ENCODE peak calls at places on chromosomes 6 and 20, in five cellular contexts. P, I, D, X and T are unnamed samples. For H3K9me3, the result is how much of the 10 kb centered on the place peaks cover.

GRCh38 chr6:6699741-6700367 is 111.3 kb downstream of the LY86 start:
- DNase-seq in P (peak), I (peak), X (peak), D (peak), T (peak)

GRCh38 chr6:46098678-46099077 is 31.1 kb upstream of the ENPP4 start:
- DNase-seq in X (no peak), P (no peak), D (no peak), I (peak), T (peak)

GRCh38 chr6:14211596-14211961 is 94.0 kb downstream of the CD83 start:
- DNase-seq in X (peak), I (peak), D (peak), P (no peak), T (peak)

GRCh38 chr20:49964964-49965780 is 17.6 kb upstream of the SNAI1 start:
- DNase-seq in D (peak), P (no peak), X (peak), I (no peak), T (no peak)

GRCh38 chr6:43716099-43716498 is 28.5 kb upstream of the MRPS18A start:
- DNase-seq in D (no peak), I (peak), P (no peak), X (peak), T (no peak)

GRCh38 chr6:14903176-14904088 is 342.4 kb upstream of the JARID2 start:
- DNase-seq in X (no peak), P (no peak), D (no peak), I (no peak), T (no peak)

GRCh38 chr6:16345449-16346330 is 107.3 kb downstream of the GMPR start:
- DNase-seq in D (peak), I (no peak), X (no peak), P (no peak), T (no peak)

GRCh38 chr20:35248641-35249475 is 22.4 kb downstream of the MMP24 start:
- DNase-seq in I (no peak), X (no peak), P (no peak), D (no peak), T (no peak)

GRCh38 chr6:21999012-21999528 is 297.8 kb downstream of the PRL start:
- DNase-seq in D (peak), P (no peak), X (no peak), I (no peak), T (peak)

GRCh38 chr6:36340671-36341454 is 4.2 kb upstream of the BNIP5 start:
- DNase-seq in D (peak), I (peak), P (peak), X (peak), T (peak)

GRCh38 chr20:53028337-53029007 is 56.3 kb downstream of the TSHZ2 start:
- DNase-seq in D (peak), P (no peak), I (no peak), X (no peak), T (no peak)

GRCh38 chr6:26202201-26202611 is 115.0 kb downstream of the HFE start:
- DNase-seq in P (no peak), I (no peak), X (no peak), D (no peak), T (no peak)

GRCh38 chr6:165886169-165886568 is 223.1 kb upstream of the PDE10A start:
- DNase-seq in P (no peak), D (no peak), X (no peak), I (no peak), T (no peak)

GRCh38 chr6:126016591-126016990 is 30.3 kb downstream of the TRMT11 start:
- DNase-seq in P (no peak), D (no peak), I (no peak), X (no peak), T (no peak)

GRCh38 chr6:10743514-10743913 is 4.1 kb upstream of the TMEM14B start:
- DNase-seq in X (no peak), P (no peak), I (no peak), D (no peak), T (no peak)

GRCh38 chr6:22071655-22072054 is 225.2 kb downstream of the PRL start:
- DNase-seq in P (no peak), I (peak), D (peak), X (peak), T (no peak)

GRCh38 chr6:6002809-6003333 is 3.9 kb downstream of the NRN1 start:
- DNase-seq in D (no peak), I (no peak), X (no peak), P (no peak), T (no peak)

GRCh38 chr20:47432251-47433210 is 69.2 kb upstream of the NCOA3 start:
- DNase-seq in P (no peak), X (no peak), I (no peak), D (peak), T (no peak)

GRCh38 chr6:134351615-134352474 is 33.9 kb upstream of the SGK1 start:
- DNase-seq in I (no peak), D (no peak), X (no peak), P (no peak), T (no peak)

GRCh38 chr20:45985573-45985972 is 13.6 kb upstream of the ZNF335 start:
- DNase-seq in D (peak), X (no peak), P (no peak), I (no peak), T (no peak)

GRCh38 chr20:37486186-37486999 is 34.7 kb upstream of the NNAT start:
- DNase-seq in I (no peak), X (no peak), D (no peak), P (no peak), T (no peak)

GRCh38 chr20:1810926-1811620 is 84.1 kb upstream of the SIRPA start:
- DNase-seq in I (peak), X (peak), P (no peak), D (peak), T (no peak)

GRCh38 chr6:160030103-160030502 is 61.2 kb downstream of the IGF2R start:
- DNase-seq in P (peak), X (peak), D (peak), I (peak), T (peak)

GRCh38 chr6:132365319-132365907 is 35.9 kb downstream of the MOXD1 start:
- DNase-seq in D (no peak), P (no peak), I (no peak), X (no peak), T (no peak)

GRCh38 chr20:51175724-51176123 is 152.8 kb upstream of the KCNG1 start:
- DNase-seq in D (no peak), X (no peak), I (no peak), P (no peak), T (no peak)

GRCh38 chr6:44235269-44235668 is 11.6 kb upstream of the HSP90AB1 start:
- DNase-seq in D (no peak), I (no peak), X (no peak), P (no peak), T (no peak)

GRCh38 chr6:8219352-8219943 is 117.1 kb upstream of the EEF1E1 start:
- DNase-seq in X (no peak), D (peak), P (no peak), I (no peak), T (peak)

GRCh38 chr20:21767739-21768223 is 62.3 kb downstream of the PAX1 start:
- DNase-seq in X (no peak), P (no peak), I (no peak), D (no peak), T (no peak)

GRCh38 chr6:43910638-43911353 is 140.8 kb downstream of the VEGFA start:
- DNase-seq in D (peak), X (no peak), P (no peak), I (no peak), T (no peak)

GRCh38 chr20:35956616-35957015 is 2.3 kb upstream of the SCAND1 start:
- DNase-seq in X (no peak), I (no peak), D (no peak), P (no peak), T (no peak)

GRCh38 chr6:144346719-144347446 is 61.7 kb downstream of the UTRN start:
- DNase-seq in D (peak), X (no peak), P (no peak), I (no peak), T (peak)

GRCh38 chr6:47197672-47198640 is 111.7 kb downstream of the TNFRSF21 start:
- DNase-seq in P (no peak), D (no peak), X (no peak), I (no peak), T (no peak)

GRCh38 chr6:163652328-163652727 is 237.8 kb downstream of the QKI start:
- DNase-seq in D (no peak), P (no peak), I (no peak), X (no peak), T (no peak)

GRCh38 chr20:34190679-34191090 is 50.5 kb upstream of the ASIP start:
- DNase-seq in X (peak), P (peak), D (peak), I (peak), T (peak)

GRCh38 chr20:21251278-21251677 is 51.9 kb upstream of the XRN2 start:
- DNase-seq in P (no peak), X (no peak), I (no peak), D (no peak), T (no peak)

GRCh38 chr6:34587325-34587724 is 31.2 kb upstream of the SPDEF start:
- DNase-seq in X (no peak), I (no peak), P (no peak), D (no peak), T (no peak)
- H3K27ac ChIP-seq in X (no peak), I (no peak), P (no peak), D (no peak), T (no peak)

DNA sequence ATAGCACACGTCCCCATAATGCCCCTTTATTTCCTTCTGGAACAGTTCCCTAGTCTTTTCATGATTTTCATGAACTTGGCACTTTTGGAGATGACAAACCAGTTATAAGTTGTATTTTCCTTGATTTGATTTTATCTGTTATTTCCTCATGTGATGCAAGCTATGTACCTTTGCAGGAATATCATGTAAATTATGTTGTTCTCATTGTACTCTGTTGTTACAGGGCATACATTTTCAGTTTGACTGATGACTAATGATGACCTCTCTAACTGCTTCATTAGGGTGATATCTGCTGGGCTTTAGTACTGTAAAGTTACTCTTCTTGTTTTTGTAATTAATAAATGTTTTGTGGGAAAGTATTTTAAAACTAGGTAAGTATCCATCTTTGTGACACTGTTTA is 147.3 kb downstream of the ZFAND3 start:
- DNase-seq in D (peak), P (no peak), I (no peak), X (no peak), T (no peak)
- H3K9me3 ChIP-seq in D (under half), P (under half), I (under half), X (under half), T (under half)

DNA sequence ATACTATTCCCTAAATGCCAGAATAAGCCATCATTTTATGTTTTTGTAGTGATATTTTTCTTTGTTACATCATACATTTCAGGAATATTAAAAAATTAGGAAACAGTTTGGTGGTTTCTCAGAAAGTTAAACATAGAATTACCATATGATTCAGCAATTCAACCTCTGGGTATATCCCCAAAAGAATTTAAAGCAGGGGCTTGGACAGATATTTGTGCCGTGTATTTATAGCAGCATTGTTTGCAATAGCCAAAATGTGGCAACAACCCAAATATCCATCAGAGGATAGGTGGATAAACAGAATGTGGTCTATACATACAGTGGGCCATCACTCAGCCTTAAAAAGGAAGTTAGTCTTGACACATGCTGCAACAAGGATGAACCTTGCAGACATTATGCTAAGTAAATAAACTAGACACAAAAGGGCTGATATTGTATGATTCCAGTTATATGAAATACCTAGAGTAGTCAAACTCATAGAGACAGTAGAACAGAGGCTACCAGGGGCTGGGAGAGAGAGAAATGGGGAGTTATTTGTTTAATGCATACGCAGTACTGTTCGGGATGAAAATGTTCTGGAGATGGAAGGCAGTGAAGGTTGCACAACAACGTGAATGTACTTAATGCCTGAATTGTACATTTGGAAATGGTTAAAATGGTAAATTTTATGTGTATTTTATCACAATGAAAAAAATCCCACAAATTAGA is 18.9 kb upstream of the TRAF3IP2 start:
- DNase-seq in D (no peak), X (no peak), P (no peak), I (no peak), T (no peak)
- H3K27ac ChIP-seq in D (no peak), X (no peak), P (no peak), I (no peak), T (no peak)

DNA sequence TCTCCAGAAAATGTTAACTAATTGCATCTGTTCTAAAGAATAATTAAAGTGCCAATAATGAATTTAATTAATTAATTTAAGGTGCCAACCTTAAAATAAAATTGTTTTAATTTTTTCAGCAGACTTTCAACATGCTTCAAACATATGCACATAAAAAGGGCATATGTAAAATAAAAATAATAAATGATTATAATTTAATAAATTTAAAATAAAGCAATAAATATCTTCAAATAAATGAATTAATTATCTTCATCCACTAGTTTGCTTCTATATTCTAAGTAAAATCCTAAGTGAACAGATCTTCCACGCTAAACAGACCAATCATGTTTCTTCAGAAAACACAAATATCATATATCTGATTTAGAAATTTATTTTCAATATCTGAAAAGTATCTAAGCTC is 119.2 kb downstream of the HIVEP2 start:
- DNase-seq in I (no peak), X (no peak), D (no peak), P (no peak), T (no peak)
- H3K9me3 ChIP-seq in I (under half), X (under half), D (under half), P (under half), T (under half)

GRCh38 chr6:142800240-142800639 is 144.7 kb downstream of the HIVEP2 start:
- DNase-seq in I (no peak), X (no peak), P (no peak), D (peak), T (no peak)

GRCh38 chr6:142797159-142797558 is 147.8 kb downstream of the HIVEP2 start:
- DNase-seq in P (no peak), D (no peak), X (no peak), I (no peak), T (no peak)

GRCh38 chr6:142796024-142796423 is 149.0 kb downstream of the HIVEP2 start:
- DNase-seq in D (no peak), I (no peak), P (no peak), X (no peak), T (no peak)

GRCh38 chr6:142794424-142794823 is 150.6 kb downstream of the HIVEP2 start:
- DNase-seq in P (no peak), I (no peak), X (no peak), D (no peak), T (no peak)

DNA sequence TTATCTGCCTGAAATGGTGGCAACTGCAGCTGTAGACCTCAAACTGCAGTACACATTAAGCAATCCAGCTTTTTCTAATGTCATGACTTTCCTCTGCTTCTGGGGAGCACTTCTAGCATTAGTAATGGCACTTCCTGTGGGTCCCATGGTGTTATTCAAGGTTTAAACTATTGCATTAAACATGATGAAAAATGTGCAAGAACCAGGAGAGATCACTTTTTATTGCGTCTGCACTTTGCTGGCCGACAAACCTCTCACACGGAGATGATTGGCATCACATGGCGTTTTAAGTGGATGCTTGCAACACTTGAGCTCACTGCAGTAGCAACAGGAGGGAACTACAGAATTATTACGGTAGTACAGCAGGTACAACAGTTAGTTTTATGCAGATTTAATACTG is 148.4 kb downstream of the HIVEP2 start:
- DNase-seq in I (no peak), P (no peak), X (no peak), D (peak), T (no peak)
- H3K27ac ChIP-seq in I (no peak), P (no peak), X (no peak), D (peak), T (no peak)

GRCh38 chr20:31425797-31426196 is 14.6 kb upstream of the DEFB123 start:
- DNase-seq in I (no peak), P (no peak), D (no peak), X (no peak), T (no peak)

DNA sequence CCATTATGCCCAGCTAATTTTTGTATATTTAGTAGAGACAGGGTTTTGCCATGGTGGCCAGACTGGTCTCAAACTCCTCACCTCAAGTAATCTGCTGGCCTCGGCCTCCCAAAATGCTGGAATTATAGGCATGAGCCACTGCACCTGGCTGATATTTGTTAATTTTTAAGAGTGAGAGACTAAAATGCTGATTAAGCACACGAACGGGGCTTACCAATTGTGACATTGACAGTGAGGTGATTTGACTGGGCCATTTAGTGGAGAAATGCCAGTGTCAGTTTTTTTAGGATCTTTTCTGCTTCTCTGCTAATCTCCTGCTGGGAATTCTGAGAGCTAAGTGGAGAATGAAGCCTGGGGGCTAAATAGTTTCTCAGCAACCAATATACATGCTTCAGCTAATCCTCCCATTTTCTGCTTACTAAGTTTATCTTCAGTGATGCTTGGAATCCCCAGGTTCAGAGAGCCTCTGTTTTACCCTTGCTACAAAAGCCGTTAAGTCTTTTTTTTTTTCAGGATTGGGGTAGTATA is 9.8 kb upstream of the DEFB123 start:
- DNase-seq in X (no peak), I (no peak), P (no peak), D (no peak), T (no peak)
- H3K9me3 ChIP-seq in X (under half), I (under half), P (under half), D (under half), T (under half)

GRCh38 chr6:168031411-168032382 is 34.2 kb downstream of the KIF25 start:
- DNase-seq in P (no peak), X (peak), D (peak), I (peak), T (no peak)
- H3K27ac ChIP-seq in P (no peak), X (peak), D (peak), I (peak), T (peak)